ENCODE peak calls at places on chromosomes 13 and 19, in five cellular contexts. One of them, this sample, is unnamed.

GRCh38 chr19:51016798-51017683 is 2.5 kb downstream of the KLK10 start:
- DNase-seq in head of caudate nucleus: peak
- DNase-seq in cardiac muscle cell: peak
- DNase-seq in GF-D8: no peak
- DNase-seq in stimulated activated CD4-positive, alpha-beta T cell treated with anti-CD3 and anti-CD28 coated beads, Interleukin-1b, Interleukin-23, amount 100 ng/mL, for 1 hour: peak
- DNase-seq in this sample: no peak

GRCh38 chr19:3441089-3441985 is 39.0 kb downstream of the SMIM24 start:
- DNase-seq in GF-D8: no peak
- DNase-seq in stimulated activated CD4-positive, alpha-beta T cell treated with anti-CD3 and anti-CD28 coated beads, Interleukin-1b, Interleukin-23, amount 100 ng/mL, for 1 hour: no peak
- DNase-seq in head of caudate nucleus: no peak
- DNase-seq in cardiac muscle cell: no peak
- DNase-seq in this sample: no peak

GRCh38 chr19:49689133-49690072 is at the start of gene ADM5:
- DNase-seq in stimulated activated CD4-positive, alpha-beta T cell treated with anti-CD3 and anti-CD28 coated beads, Interleukin-1b, Interleukin-23, amount 100 ng/mL, for 1 hour: no peak
- DNase-seq in head of caudate nucleus: peak
- DNase-seq in GF-D8: no peak
- DNase-seq in cardiac muscle cell: peak
- DNase-seq in this sample: no peak

GRCh38 chr13:50594276-50594970 is 249.1 kb downstream of the DLEU7 start:
- DNase-seq in GF-D8: no peak
- DNase-seq in stimulated activated CD4-positive, alpha-beta T cell treated with anti-CD3 and anti-CD28 coated beads, Interleukin-1b, Interleukin-23, amount 100 ng/mL, for 1 hour: no peak
- DNase-seq in cardiac muscle cell: no peak
- DNase-seq in head of caudate nucleus: no peak
- DNase-seq in this sample: no peak

GRCh38 chr13:110354715-110355473 is 47.8 kb downstream of the COL4A2 start:
- DNase-seq in GF-D8: no peak
- DNase-seq in cardiac muscle cell: no peak
- DNase-seq in stimulated activated CD4-positive, alpha-beta T cell treated with anti-CD3 and anti-CD28 coated beads, Interleukin-1b, Interleukin-23, amount 100 ng/mL, for 1 hour: no peak
- DNase-seq in head of caudate nucleus: no peak
- DNase-seq in this sample: no peak

GRCh38 chr19:17205237-17206140 is 9.7 kb upstream of the USE1 start:
- DNase-seq in head of caudate nucleus: peak
- DNase-seq in GF-D8: no peak
- DNase-seq in cardiac muscle cell: peak
- DNase-seq in stimulated activated CD4-positive, alpha-beta T cell treated with anti-CD3 and anti-CD28 coated beads, Interleukin-1b, Interleukin-23, amount 100 ng/mL, for 1 hour: no peak
- DNase-seq in this sample: no peak

GRCh38 chr19:6580313-6580712 is 10.6 kb downstream of the CD70 start:
- DNase-seq in cardiac muscle cell: peak
- DNase-seq in head of caudate nucleus: no peak
- DNase-seq in stimulated activated CD4-positive, alpha-beta T cell treated with anti-CD3 and anti-CD28 coated beads, Interleukin-1b, Interleukin-23, amount 100 ng/mL, for 1 hour: no peak
- DNase-seq in GF-D8: no peak
- DNase-seq in this sample: no peak

GRCh38 chr19:54114340-54114826 is 1.1 kb downstream of the TFPT start:
- DNase-seq in head of caudate nucleus: peak
- DNase-seq in stimulated activated CD4-positive, alpha-beta T cell treated with anti-CD3 and anti-CD28 coated beads, Interleukin-1b, Interleukin-23, amount 100 ng/mL, for 1 hour: no peak
- DNase-seq in cardiac muscle cell: peak
- DNase-seq in GF-D8: peak
- DNase-seq in this sample: no peak

GRCh38 chr13:96089139-96089538 is 768 bp upstream of the HS6ST3 start:
- DNase-seq in head of caudate nucleus: no peak
- DNase-seq in GF-D8: no peak
- DNase-seq in stimulated activated CD4-positive, alpha-beta T cell treated with anti-CD3 and anti-CD28 coated beads, Interleukin-1b, Interleukin-23, amount 100 ng/mL, for 1 hour: no peak
- DNase-seq in cardiac muscle cell: no peak
- DNase-seq in this sample: no peak

GRCh38 chr13:94305463-94305862 is 174.0 kb downstream of the DCT start:
- DNase-seq in head of caudate nucleus: no peak
- DNase-seq in stimulated activated CD4-positive, alpha-beta T cell treated with anti-CD3 and anti-CD28 coated beads, Interleukin-1b, Interleukin-23, amount 100 ng/mL, for 1 hour: no peak
- DNase-seq in cardiac muscle cell: peak
- DNase-seq in GF-D8: no peak
- DNase-seq in this sample: peak

GRCh38 chr13:99063952-99064351 is 86.1 kb upstream of the DOCK9 start:
- DNase-seq in cardiac muscle cell: no peak
- DNase-seq in GF-D8: no peak
- DNase-seq in stimulated activated CD4-positive, alpha-beta T cell treated with anti-CD3 and anti-CD28 coated beads, Interleukin-1b, Interleukin-23, amount 100 ng/mL, for 1 hour: no peak
- DNase-seq in head of caudate nucleus: no peak
- DNase-seq in this sample: no peak

GRCh38 chr13:109783447-109783814 is 3.0 kb downstream of the IRS2 start:
- DNase-seq in GF-D8: no peak
- DNase-seq in cardiac muscle cell: no peak
- DNase-seq in stimulated activated CD4-positive, alpha-beta T cell treated with anti-CD3 and anti-CD28 coated beads, Interleukin-1b, Interleukin-23, amount 100 ng/mL, for 1 hour: no peak
- DNase-seq in head of caudate nucleus: no peak
- DNase-seq in this sample: no peak

GRCh38 chr13:76812206-76812882 is 73.9 kb downstream of the KCTD12 start:
- DNase-seq in cardiac muscle cell: peak
- DNase-seq in head of caudate nucleus: no peak
- DNase-seq in stimulated activated CD4-positive, alpha-beta T cell treated with anti-CD3 and anti-CD28 coated beads, Interleukin-1b, Interleukin-23, amount 100 ng/mL, for 1 hour: no peak
- DNase-seq in GF-D8: no peak
- DNase-seq in this sample: no peak

GRCh38 chr13:95254341-95254740 is 46.9 kb downstream of the ABCC4 start:
- DNase-seq in cardiac muscle cell: no peak
- DNase-seq in stimulated activated CD4-positive, alpha-beta T cell treated with anti-CD3 and anti-CD28 coated beads, Interleukin-1b, Interleukin-23, amount 100 ng/mL, for 1 hour: no peak
- DNase-seq in GF-D8: no peak
- DNase-seq in head of caudate nucleus: no peak
- DNase-seq in this sample: peak

This sample was measured in keratinocyte.